ENCODE peak calls at places on chromosomes 16 and 17, in ten cellular contexts. Z is GM23248, C is ascending aorta, W is uterus, P is AG04450, O is substantia nigra, H is neural progenitor cell, Q is MM.1S, K is caudate nucleus, I is H9. J is an unnamed sample.

GRCh38 chr17:50638851-50639767 is 4.4 kb downstream of the ABCC3 start:
- DNase-seq in O (peak; percentile 17), H (no peak), P (peak; percentile 89), I (peak; percentile 67), W (peak; percentile 90), Q (no peak), C (peak; percentile 77), K (peak; percentile 11), Z (peak; percentile 98), J (peak; percentile 94)

GRCh38 chr16:4800290-4801041 is 2.0 kb downstream of the ROGDI start:
- DNase-seq in W (no peak), O (peak; percentile 57), Z (no peak), C (no peak), Q (no peak), K (peak; percentile 66), H (no peak), P (no peak), I (no peak), J (peak; percentile 50)

GRCh38 chr16:70646260-70647241 is at the start of gene IL34:
- DNase-seq in C (no peak), W (peak; percentile 28), P (no peak), Z (peak; percentile 45), H (no peak), O (no peak), K (no peak), I (peak; percentile 26), Q (no peak), J (peak; percentile 63)

GRCh38 chr17:76793775-76794174 is 55.9 kb downstream of the MFSD11 start:
- DNase-seq in C (no peak), O (no peak), Z (peak; percentile 40), H (peak; percentile 51), I (peak; percentile 67), K (no peak), W (no peak), Q (peak; percentile 67), P (no peak), J (no peak)

GRCh38 chr16:70463235-70463634 is 8.8 kb downstream of the FCSK start:
- DNase-seq in C (no peak), Z (no peak), H (no peak), P (no peak), O (no peak), K (no peak), I (no peak), Q (no peak), W (no peak), J (no peak)

GRCh38 chr16:24318670-24319069 is 62.5 kb downstream of the CACNG3 start:
- DNase-seq in I (peak; percentile 68), H (peak; percentile 21), C (no peak), Z (no peak), O (no peak), W (no peak), K (no peak), Q (no peak), P (no peak), J (no peak)

GRCh38 chr17:2347805-2348685 is 10.7 kb downstream of the SGSM2 start:
- DNase-seq in P (peak; percentile 72), H (peak; percentile 92), Q (no peak), I (peak; percentile 99), C (no peak), W (no peak), Z (peak; percentile 88), K (peak; percentile 64), O (no peak), J (no peak)

GRCh38 chr17:7336240-7337175 is at the start of gene ACAP1:
- DNase-seq in K (no peak), C (no peak), W (no peak), Q (peak; percentile 70), P (no peak), H (no peak), I (peak; percentile 94), O (no peak), Z (no peak), J (no peak)

GRCh38 chr17:30229012-30229411 is 6.5 kb downstream of the SLC6A4 start:
- DNase-seq in Z (peak; percentile 62), W (no peak), I (no peak), K (no peak), O (no peak), H (no peak), Q (no peak), C (no peak), P (no peak), J (no peak)

GRCh38 chr17:19703776-19704371 is 12.5 kb downstream of the SLC47A2 start:
- DNase-seq in W (no peak), O (no peak), Q (no peak), P (no peak), K (no peak), C (no peak), Z (no peak), H (peak; percentile 45), I (peak; percentile 67), J (peak; percentile 71)

GRCh38 chr17:83062818-83063671 is 16.4 kb upstream of the METRNL start:
- DNase-seq in W (peak; percentile 15), I (peak; percentile 28), C (no peak), H (no peak), O (no peak), P (no peak), K (no peak), Q (no peak), Z (no peak), J (peak; percentile 22)

GRCh38 chr17:61425682-61426481 is 26.2 kb downstream of the TBX2 start:
- DNase-seq in K (no peak), Z (no peak), H (peak; percentile 53), I (peak; percentile 90), P (no peak), O (no peak), C (no peak), Q (no peak), W (no peak), J (no peak)

GRCh38 chr16:2147981-2148671 is at the start of gene RAB26:
- DNase-seq in W (peak; percentile 75), C (no peak), K (peak; percentile 37), I (peak; percentile 85), Q (peak; percentile 67), Z (peak; percentile 69), O (peak; percentile 13), P (no peak), H (peak; percentile 92), J (peak; percentile 84)

GRCh38 chr16:58110590-58111330 is 18.4 kb downstream of the CFAP20 start:
- DNase-seq in O (no peak), Q (no peak), H (no peak), P (no peak), W (no peak), I (no peak), C (no peak), K (no peak), Z (peak; percentile 42), J (no peak)

GRCh38 chr16:1492923-1493745 is at the start of gene TELO2:
- DNase-seq in Q (peak; percentile 84), Z (peak; percentile 90), W (peak; percentile 74), C (no peak), O (peak; percentile 76), I (peak; percentile 77), H (peak; percentile 92), K (peak; percentile 73), P (peak; percentile 42), J (peak; percentile 84)

GRCh38 chr16:24953721-24954120 is 61.4 kb downstream of the ARHGAP17 start:
- DNase-seq in Q (no peak), O (no peak), P (no peak), C (no peak), H (no peak), Z (no peak), K (no peak), I (no peak), W (no peak), J (no peak)

GRCh38 chr17:34703533-34703932 is 124.2 kb downstream of the TMEM132E start:
- DNase-seq in O (no peak), Z (peak; percentile 60), P (peak; percentile 6), H (peak; percentile 96), I (peak; percentile 76), K (no peak), C (no peak), W (no peak), Q (peak; percentile 65), J (peak; percentile 73)

GRCh38 chr16:3264137-3265036 is 8.0 kb upstream of the MEFV start:
- DNase-seq in I (peak; percentile 99), C (peak; percentile 90), Q (peak; percentile 97), W (peak; percentile 97), Z (peak; percentile 99), K (peak; percentile 99), P (peak; percentile 94), O (peak; percentile 96), H (peak; percentile 98), J (peak; percentile 98)
- H3K27ac ChIP-seq in I (no peak overlapping the region), C (peak overlapping the region; percentile 94), Q (peak overlapping the region; percentile 80), W (peak overlapping the region; percentile 96), Z (peak overlapping the region; percentile 98), K (peak overlapping the region; percentile 91), P (peak overlapping the region; percentile 91), O (peak overlapping the region; percentile 91), H (no peak overlapping the region), J (peak overlapping the region; percentile 98)

DNA sequence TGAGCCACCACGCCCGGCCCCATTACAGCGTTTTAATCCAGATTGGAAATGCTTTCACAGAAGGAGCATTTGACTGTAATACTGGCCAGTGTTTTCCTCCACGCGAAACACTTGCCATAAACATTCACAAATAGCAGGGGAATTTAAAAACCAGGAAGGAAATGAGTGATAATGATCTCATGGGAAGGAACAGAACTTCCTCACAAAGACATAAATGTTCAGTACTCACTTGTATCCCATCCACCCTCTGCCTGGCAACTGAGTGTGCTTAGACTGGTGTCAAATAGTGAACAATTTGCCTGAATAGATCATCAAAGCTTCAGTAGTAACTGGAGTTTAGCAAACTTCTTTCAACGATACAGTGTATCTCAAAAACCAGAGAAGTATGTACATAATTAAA is 54.1 kb downstream of the PSMD12 start:
- DNase-seq in Z (no peak), I (no peak), C (no peak), K (no peak), Q (no peak), O (no peak), P (no peak), H (no peak), W (no peak), J (no peak)
- H3K27ac ChIP-seq in Z (no peak overlapping the region), I (no peak overlapping the region), C (no peak overlapping the region), K (no peak overlapping the region), Q (no peak overlapping the region), O (no peak overlapping the region), P (no peak overlapping the region), H (no peak overlapping the region), W (no peak overlapping the region), J (no peak overlapping the region)

GRCh38 chr16:14150796-14151195 is 79.7 kb downstream of the MRTFB start:
- DNase-seq in K (no peak), W (no peak), O (no peak), Z (no peak), P (no peak), I (no peak), C (no peak), H (no peak), Q (no peak), J (no peak)
- H3K27ac ChIP-seq in K (no peak overlapping the region), W (peak overlapping the region; percentile 33), O (no peak overlapping the region), Z (no peak overlapping the region), P (no peak overlapping the region), I (no peak overlapping the region), C (no peak overlapping the region), H (no peak overlapping the region), Q (no peak overlapping the region), J (no peak overlapping the region)

DNA sequence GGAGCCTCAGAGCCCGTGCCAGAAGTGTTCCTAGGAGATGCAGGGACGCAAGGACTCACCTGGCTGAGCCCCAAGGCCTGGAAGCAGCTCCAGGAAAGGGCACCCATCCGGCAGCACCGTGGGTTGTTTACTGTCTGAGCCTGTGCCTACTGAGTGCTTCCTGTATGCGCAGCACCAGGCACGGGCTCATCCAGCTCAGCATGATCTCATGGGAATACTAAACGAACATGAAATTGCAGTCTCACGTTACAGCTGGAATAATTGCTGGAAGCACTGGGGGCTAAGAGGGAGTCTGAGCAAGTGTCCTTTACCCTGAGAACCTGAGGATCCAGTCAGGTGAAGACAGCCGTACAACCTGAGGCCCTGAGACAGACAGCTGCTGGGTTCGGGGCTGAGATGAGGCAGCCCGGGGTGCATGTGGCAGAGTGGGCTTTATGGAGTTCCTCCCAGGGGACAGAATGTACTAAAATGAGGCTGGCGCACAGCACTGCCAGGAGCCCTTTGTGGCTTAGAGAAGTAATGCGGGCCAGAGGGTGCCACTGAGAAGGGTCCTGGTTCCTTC is 5.4 kb downstream of the CTRL start:
- DNase-seq in H (no peak), C (no peak), W (no peak), O (peak; percentile 42), K (peak; percentile 54), Q (no peak), Z (no peak), I (no peak), P (no peak), J (no peak)
- H3K27ac ChIP-seq in H (no peak overlapping the region), C (peak overlapping the region; percentile 69), W (peak overlapping the region; percentile 24), O (peak overlapping the region; percentile 91), K (peak overlapping the region; percentile 89), Q (no peak overlapping the region), Z (no peak overlapping the region), I (no peak overlapping the region), P (peak overlapping the region; percentile 11), J (peak overlapping the region; percentile 68)

J was measured in testis.